ENCODE peak calls at places on chromosomes 4 and X, in eight cellular contexts. R is amygdala; Y is EH; N is OCI-LY7; F is stimulated activated naive B cell treated with anti-CD40 and anti-IgM and Interleukin-4, amounts not matched to agents 10 μg/mL and 1 μg/mL and 100 μg/mL, for 72 hours; P is activated gamma-delta T cell treated with Interleukin-2 at 50 U/mL for 16 hours; E is stimulated activated CD4-positive, alpha-beta T cell treated with anti-CD3 and anti-CD28 coated beads, TNF-alpha, amount 100 ng/mL, for 48 hours; Q is CD8-positive, alpha-beta T cell. I is an unnamed sample.

GRCh38 chr4:94532016-94532789 is 80.5 kb downstream of the PDLIM5 start:
- DNase-seq in R (no peak), Y (peak), N (no peak), F (no peak), P (no peak), E (no peak), Q (no peak), I (no peak)

GRCh38 chrX:155094468-155095061 is 23.3 kb downstream of the BRCC3 start:
- DNase-seq in R (no peak), Y (peak), N (peak), F (no peak), P (peak), E (no peak), Q (no peak), I (no peak)

GRCh38 chrX:48532201-48532600 is 7.3 kb upstream of the TBC1D25 start:
- DNase-seq in R (no peak), Y (no peak), N (no peak), F (no peak), P (no peak), E (no peak), Q (no peak), I (no peak)

GRCh38 chrX:119481218-119481875 is 13.1 kb downstream of the SLC25A5 start:
- DNase-seq in R (no peak), Y (no peak), N (no peak), F (no peak), P (no peak), E (no peak), Q (no peak), I (no peak)

GRCh38 chr4:55866973-55867574 is 13.6 kb downstream of the EXOC1 start:
- DNase-seq in R (no peak), Y (peak), N (peak), F (no peak), P (peak), E (no peak), Q (no peak), I (no peak)

GRCh38 chr4:17066241-17066640 is 167.8 kb upstream of the LDB2 start:
- DNase-seq in R (no peak), Y (peak), N (no peak), F (no peak), P (no peak), E (no peak), Q (no peak), I (no peak)

GRCh38 chr4:108256538-108256937 is 87.8 kb upstream of the LEF1 start:
- DNase-seq in R (no peak), Y (no peak), N (no peak), F (no peak), P (no peak), E (no peak), Q (no peak), I (no peak)

GRCh38 chr4:170743633-170744032 is 653.9 kb upstream of the AADAT start:
- DNase-seq in R (no peak), Y (no peak), N (no peak), F (no peak), P (no peak), E (no peak), Q (no peak), I (no peak)

GRCh38 chrX:72569786-72570185 is 2.9 kb downstream of the HDAC8 start:
- DNase-seq in R (no peak), Y (peak), N (no peak), F (no peak), P (no peak), E (no peak), Q (no peak), I (no peak)

GRCh38 chrX:17564689-17565409 is 172.4 kb upstream of the SCML1 start:
- DNase-seq in R (no peak), Y (peak), N (no peak), F (no peak), P (no peak), E (no peak), Q (no peak), I (no peak)

GRCh38 chr4:109113511-109113910 is 188.9 kb downstream of the COL25A1 start:
- DNase-seq in R (no peak), Y (peak), N (no peak), F (no peak), P (no peak), E (no peak), Q (no peak), I (no peak)

GRCh38 chr4:89640620-89641366 is 196.2 kb downstream of the SNCA start:
- DNase-seq in R (no peak), Y (peak), N (no peak), F (no peak), P (no peak), E (no peak), Q (no peak), I (no peak)

I was measured in effector memory CD4-positive, alpha-beta T cell.